ENCODE peak calls at places on chromosomes 5 and 9, in eight cellular contexts. H is GM13976; P is substantia nigra; A is activated CD4-positive, CD25-positive, alpha-beta regulatory T cell treated with anti-CD3 and anti-CD28 coated beads, Interleukin-2, amount 50 U/mL, for 72 hours; G is EL; Y is IMR-90; D is OCI-LY7; S is iris pigment epithelial cell. U is an unnamed sample.

GRCh38 chr5:179259731-179260323 is 85.4 kb downstream of the ADAMTS2 start:
- DNase-seq in S (no peak), D (no peak), G (no peak), Y (no peak), A (peak; percentile 12), H (no peak), P (no peak), U (no peak)

GRCh38 chr5:138961221-138961620 is 86.1 kb upstream of the LRRTM2 start:
- DNase-seq in D (no peak), A (no peak), G (no peak), S (no peak), P (no peak), H (no peak), Y (no peak), U (no peak)

GRCh38 chr5:127562252-127562651 is 44.8 kb downstream of the PRRC1 start:
- DNase-seq in D (peak; percentile 9), A (no peak), Y (no peak), H (no peak), G (peak; percentile 8), S (peak; percentile 11), P (no peak), U (no peak)

GRCh38 chr5:1161108-1161831 is 40.1 kb upstream of the SLC6A19 start:
- DNase-seq in P (no peak), S (no peak), A (no peak), G (no peak), D (no peak), H (no peak), Y (no peak), U (no peak)

GRCh38 chr5:137101544-137101943 is 397.6 kb downstream of the SPOCK1 start:
- DNase-seq in Y (peak; percentile 39), S (no peak), G (no peak), H (no peak), A (no peak), D (no peak), P (no peak), U (no peak)

GRCh38 chr9:81430727-81431126 is 258.6 kb downstream of the TLE1 start:
- DNase-seq in S (peak; percentile 26), A (no peak), H (no peak), G (peak; percentile 75), D (no peak), Y (peak; percentile 72), P (no peak), U (no peak)

GRCh38 chr5:36666986-36667385 is 60.6 kb downstream of the SLC1A3 start:
- DNase-seq in D (no peak), H (no peak), G (no peak), S (no peak), A (no peak), P (no peak), Y (no peak), U (no peak)

GRCh38 chr9:105444130-105444529 is 3.7 kb upstream of the FSD1L start:
- DNase-seq in H (no peak), A (no peak), S (peak; percentile 90), P (no peak), Y (peak; percentile 76), D (no peak), G (peak; percentile 31), U (no peak)

GRCh38 chr9:96279927-96280326 is 22.0 kb downstream of the HSD17B3 start:
- DNase-seq in A (no peak), P (no peak), G (no peak), Y (no peak), S (no peak), H (no peak), D (no peak), U (no peak)

U was measured in GM10248.